ENCODE peak calls at places on chromosomes 2 and 18, in ten cellular contexts. T is IMR-90; B is NCI-H510A treated with DMSO at 0.1 percent for 48 hours; P is substantia nigra; E is astrocyte of the cerebellum; R is HTR-8/SVneo; Y is anterior cingulate cortex; D is suprapubic skin; L is cortex of kidney; V is activated CD8-positive, alpha-beta memory T cell treated with anti-CD3 and anti-CD28 coated beads for 48 hours. W is an unnamed sample.

GRCh38 chr18:38493991-38494559 is 928.5 kb upstream of the CELF4 start:
- DNase-seq in T (no peak), B (no peak), P (no peak), E (peak), R (no peak), Y (no peak), D (no peak), L (no peak), V (no peak), W (no peak)

GRCh38 chr2:68692511-68692910 is 42.1 kb upstream of the ARHGAP25 start:
- DNase-seq in T (no peak), B (no peak), P (no peak), E (no peak), R (no peak), Y (no peak), D (no peak), L (no peak), V (no peak), W (no peak)

GRCh38 chr2:2333076-2333475 is 2.0 kb upstream of the MYT1L start:
- DNase-seq in T (no peak), B (peak), P (no peak), E (no peak), R (no peak), Y (no peak), D (no peak), L (no peak), V (no peak), W (no peak)

GRCh38 chr2:227493524-227493923 is 21.6 kb downstream of the AGFG1 start:
- DNase-seq in T (no peak), B (no peak), P (no peak), E (no peak), R (no peak), Y (no peak), D (no peak), L (no peak), V (no peak), W (no peak)

GRCh38 chr2:83827618-83828017 is 631.5 kb downstream of the SUCLG1 start:
- DNase-seq in T (no peak), B (no peak), P (no peak), E (no peak), R (no peak), Y (no peak), D (no peak), L (no peak), V (no peak), W (no peak)

GRCh38 chr2:144948205-144948855 is 428.4 kb upstream of the ZEB2 start:
- DNase-seq in T (no peak), B (no peak), P (no peak), E (no peak), R (no peak), Y (no peak), D (no peak), L (no peak), V (no peak), W (no peak)

GRCh38 chr2:222842517-222843174 is 18.2 kb upstream of the ACSL3 start:
- DNase-seq in T (peak), B (peak), P (no peak), E (no peak), R (no peak), Y (no peak), D (no peak), L (no peak), V (no peak), W (no peak)

GRCh38 chr18:335741-336140 is 67.9 kb upstream of the THOC1 start:
- DNase-seq in T (no peak), B (no peak), P (no peak), E (no peak), R (no peak), Y (no peak), D (no peak), L (no peak), V (no peak), W (no peak)

GRCh38 chr2:235605306-235605998 is 111.6 kb downstream of the AGAP1 start:
- DNase-seq in T (peak), B (peak), P (peak), E (peak), R (no peak), Y (peak), D (peak), L (no peak), V (no peak), W (no peak)

GRCh38 chr2:207072579-207072978 is 93.2 kb downstream of the KLF7 start:
- DNase-seq in T (no peak), B (no peak), P (no peak), E (no peak), R (no peak), Y (no peak), D (no peak), L (no peak), V (no peak), W (no peak)

GRCh38 chr2:219186754-219187456 is 8.8 kb downstream of the RETREG2 start:
- DNase-seq in T (no peak), B (no peak), P (no peak), E (no peak), R (no peak), Y (no peak), D (peak), L (no peak), V (no peak), W (no peak)

GRCh38 chr18:74425161-74425560 is 31.9 kb downstream of the DIPK1C start:
- DNase-seq in T (no peak), B (no peak), P (no peak), E (no peak), R (no peak), Y (no peak), D (no peak), L (no peak), V (no peak), W (no peak)

GRCh38 chr2:20623741-20624155 is 27.1 kb downstream of the HS1BP3 start:
- DNase-seq in T (no peak), B (no peak), P (no peak), E (no peak), R (no peak), Y (no peak), D (peak), L (no peak), V (no peak), W (no peak)

GRCh38 chr18:31554776-31555175 is 36.9 kb upstream of the TTR start:
- DNase-seq in T (no peak), B (no peak), P (no peak), E (no peak), R (no peak), Y (no peak), D (no peak), L (no peak), V (no peak), W (no peak)

GRCh38 chr2:149601141-149601796 is 13.7 kb upstream of the MMADHC start:
- DNase-seq in T (peak), B (no peak), P (no peak), E (no peak), R (no peak), Y (no peak), D (no peak), L (no peak), V (no peak), W (peak)

GRCh38 chr2:219752731-219753130 is 125.3 kb downstream of the SLC4A3 start:
- DNase-seq in T (peak), B (no peak), P (no peak), E (no peak), R (no peak), Y (no peak), D (no peak), L (no peak), V (no peak), W (no peak)

GRCh38 chr2:152183381-152184073 is 8.0 kb upstream of the STAM2 start:
- DNase-seq in T (no peak), B (no peak), P (no peak), E (no peak), R (no peak), Y (no peak), D (no peak), L (no peak), V (no peak), W (no peak)

GRCh38 chr2:219125225-219125885 is 35.3 kb downstream of the NHEJ1 start:
- DNase-seq in T (peak), B (no peak), P (no peak), E (peak), R (peak), Y (no peak), D (no peak), L (no peak), V (no peak), W (peak)

GRCh38 chr2:119674711-119675500 is 4.1 kb upstream of the TMEM177 start:
- DNase-seq in T (no peak), B (no peak), P (no peak), E (no peak), R (no peak), Y (no peak), D (no peak), L (no peak), V (no peak), W (no peak)

GRCh38 chr2:88199912-88200682 is 30.0 kb downstream of the THNSL2 start:
- DNase-seq in T (no peak), B (no peak), P (no peak), E (no peak), R (no peak), Y (no peak), D (no peak), L (no peak), V (peak), W (no peak)

GRCh38 chr18:54734059-54734458 is 94.2 kb upstream of the RAB27B start:
- DNase-seq in T (peak), B (no peak), P (no peak), E (peak), R (peak), Y (no peak), D (no peak), L (no peak), V (no peak), W (peak)

GRCh38 chr2:176565641-176566323 is 296.5 kb downstream of the MTX2 start:
- DNase-seq in T (peak), B (peak), P (no peak), E (no peak), R (no peak), Y (peak), D (no peak), L (no peak), V (no peak), W (no peak)

GRCh38 chr18:58208207-58208944 is 164.3 kb downstream of the NEDD4L start:
- DNase-seq in T (peak), B (peak), P (no peak), E (no peak), R (no peak), Y (no peak), D (no peak), L (no peak), V (no peak), W (peak)

GRCh38 chr2:226184940-226185575 is 614.6 kb downstream of the IRS1 start:
- DNase-seq in T (peak), B (no peak), P (no peak), E (peak), R (peak), Y (no peak), D (no peak), L (no peak), V (no peak), W (no peak)

GRCh38 chr2:211351998-211352397 is 795.6 kb downstream of the CPS1 start:
- DNase-seq in T (no peak), B (no peak), P (peak), E (no peak), R (no peak), Y (peak), D (no peak), L (no peak), V (no peak), W (peak)

GRCh38 chr2:10282621-10283105 is 20.0 kb upstream of the HPCAL1 start:
- DNase-seq in T (no peak), B (no peak), P (no peak), E (no peak), R (no peak), Y (no peak), D (no peak), L (no peak), V (no peak), W (no peak)

GRCh38 chr2:181741756-181742155 is 61.4 kb upstream of the NEUROD1 start:
- DNase-seq in T (peak), B (no peak), P (no peak), E (no peak), R (no peak), Y (no peak), D (no peak), L (no peak), V (no peak), W (no peak)

GRCh38 chr2:51028829-51029228 is 3.1 kb downstream of the NRXN1 start:
- DNase-seq in T (peak), B (no peak), P (no peak), E (no peak), R (no peak), Y (no peak), D (no peak), L (no peak), V (no peak), W (no peak)

GRCh38 chr2:23426284-23426905 is 41.4 kb downstream of the KLHL29 start:
- DNase-seq in T (peak), B (no peak), P (no peak), E (no peak), R (no peak), Y (no peak), D (no peak), L (no peak), V (no peak), W (no peak)

GRCh38 chr2:111659361-111660281 is 224.4 kb downstream of the ANAPC1 start:
- DNase-seq in T (peak), B (peak), P (no peak), E (peak), R (peak), Y (no peak), D (peak), L (no peak), V (no peak), W (peak)

GRCh38 chr2:69514406-69514805 is 77.2 kb upstream of the NFU1 start:
- DNase-seq in T (peak), B (no peak), P (peak), E (peak), R (no peak), Y (peak), D (no peak), L (no peak), V (no peak), W (peak)

GRCh38 chr18:60070631-60071030 is 170.8 kb downstream of the PMAIP1 start:
- DNase-seq in T (no peak), B (no peak), P (no peak), E (peak), R (no peak), Y (no peak), D (no peak), L (no peak), V (no peak), W (no peak)

GRCh38 chr2:200408428-200409311 is 101.2 kb downstream of the KCTD18 start:
- DNase-seq in T (peak), B (peak), P (no peak), E (peak), R (peak), Y (no peak), D (no peak), L (no peak), V (no peak), W (peak)

GRCh38 chr2:33589444-33589843 is 9.7 kb downstream of the FAM98A start:
- DNase-seq in T (peak), B (no peak), P (no peak), E (no peak), R (no peak), Y (no peak), D (no peak), L (no peak), V (no peak), W (no peak)

GRCh38 chr2:177758591-177759371 is 313.8 kb downstream of the PDE11A start:
- DNase-seq in T (peak), B (no peak), P (no peak), E (peak), R (peak), Y (peak), D (no peak), L (no peak), V (no peak), W (peak)

GRCh38 chr2:79040967-79041582 is 15.6 kb downstream of the REG3G start:
- DNase-seq in T (no peak), B (peak), P (no peak), E (no peak), R (peak), Y (no peak), D (no peak), L (no peak), V (no peak), W (peak)

GRCh38 chr2:19250906-19251305 is 107.5 kb downstream of the OSR1 start:
- DNase-seq in T (no peak), B (no peak), P (no peak), E (no peak), R (no peak), Y (no peak), D (no peak), L (no peak), V (no peak), W (no peak)